ENCODE peak calls at places on chromosomes 1 and 21, in four cellular contexts. B is H1, G is GM12878, L is HepG2. V is an unnamed sample.

GRCh38 chr1:99843760-99844159 is 6.4 kb upstream of the AGL start:
- DNase-seq in G (no peak), L (no peak), B (no peak), V (no peak)

GRCh38 chr1:20633190-20634064 is at the start of gene PINK1:
- DNase-seq in L (peak; percentile 86), B (peak; percentile 100), G (no peak), V (no peak)

GRCh38 chr1:213389061-213389581 is 338.1 kb downstream of the RPS6KC1 start:
- DNase-seq in B (no peak), G (no peak), L (no peak), V (no peak)

GRCh38 chr1:71054281-71054731 is 6.7 kb upstream of the PTGER3 start:
- DNase-seq in B (no peak), L (no peak), G (no peak), V (no peak)

GRCh38 chr1:221965252-221965651 is 223.4 kb upstream of the DUSP10 start:
- DNase-seq in L (peak; percentile 13), B (no peak), G (no peak), V (no peak)

GRCh38 chr1:23727362-23727811 is 15.9 kb upstream of the ELOA start:
- DNase-seq in L (peak; percentile 78), B (no peak), G (no peak), V (no peak)

GRCh38 chr1:232227171-232227740 is 402.7 kb downstream of the SIPA1L2 start:
- DNase-seq in L (no peak), G (no peak), B (no peak), V (peak; percentile 77)

GRCh38 chr21:34810786-34811185 is 142.0 kb downstream of the CLIC6 start:
- DNase-seq in G (no peak), B (no peak), L (no peak), V (no peak)

GRCh38 chr1:42998381-42998780 is 39.7 kb upstream of the SLC2A1 start:
- DNase-seq in G (no peak), L (no peak), B (no peak), V (no peak)

GRCh38 chr1:53197301-53198205 is 929 bp downstream of the CPT2 start:
- DNase-seq in L (no peak), G (no peak), B (no peak), V (no peak)

GRCh38 chr1:40877681-40878080 is 15.5 kb upstream of the CITED4 start:
- DNase-seq in L (no peak), B (no peak), G (no peak), V (no peak)

GRCh38 chr1:32250893-32251716 is at the start of gene LCK:
- DNase-seq in L (no peak), B (peak; percentile 55), G (no peak), V (no peak)

GRCh38 chr1:160090760-160091159 is 7.7 kb downstream of the IGSF8 start:
- DNase-seq in G (no peak), B (no peak), L (no peak), V (no peak)

GRCh38 chr1:234820597-234820996 is 210.6 kb upstream of the IRF2BP2 start:
- DNase-seq in L (no peak), B (no peak), G (no peak), V (no peak)

GRCh38 chr1:172054172-172054571 is 212.9 kb downstream of the DNM3 start:
- DNase-seq in L (no peak), G (no peak), B (no peak), V (no peak)

GRCh38 chr21:38910390-38911008 is 104.8 kb downstream of the ETS2 start:
- DNase-seq in B (no peak), L (no peak), G (no peak), V (no peak)

GRCh38 chr1:24572301-24572700 is 16.4 kb downstream of the NCMAP start:
- DNase-seq in B (no peak), L (no peak), G (no peak), V (no peak)

GRCh38 chr1:30656171-30656940 is 67.0 kb downstream of the MATN1 start:
- DNase-seq in L (no peak), B (no peak), G (no peak), V (no peak)

GRCh38 chr21:16285646-16286223 is 556.0 kb downstream of the USP25 start:
- DNase-seq in G (no peak), L (no peak), B (no peak), V (no peak)

GRCh38 chr1:78716186-78716585 is 66.6 kb downstream of the IFI44 start:
- DNase-seq in L (no peak), G (no peak), B (no peak), V (no peak)

GRCh38 chr1:180267761-180268555 is 37.9 kb downstream of the LHX4 start:
- DNase-seq in G (no peak), L (no peak), B (peak; percentile 33), V (no peak)

GRCh38 chr1:176227579-176227978 is 20.5 kb upstream of the COP1 start:
- DNase-seq in G (no peak), B (no peak), L (no peak), V (no peak)

GRCh38 chr1:11691302-11691914 is at the start of gene DRAXIN:
- DNase-seq in B (peak; percentile 84), G (no peak), L (no peak), V (no peak)

GRCh38 chr1:25912076-25912831 is 6.0 kb upstream of the STMN1 start:
- DNase-seq in G (no peak), L (no peak), B (no peak), V (no peak)

GRCh38 chr1:11062965-11063401 is 3.2 kb upstream of the SRM start:
- DNase-seq in L (no peak), B (no peak), G (peak; percentile 87), V (no peak)

GRCh38 chr1:66247415-66248208 is 286.3 kb upstream of the SGIP1 start:
- DNase-seq in B (no peak), L (no peak), G (no peak), V (no peak)

GRCh38 chr1:151047925-151048644 is 534 bp downstream of the C1orf56 start:
- DNase-seq in B (peak; percentile 85), L (peak; percentile 58), G (no peak), V (peak; percentile 80)

GRCh38 chr1:91811363-91812025 is 74.5 kb downstream of the TGFBR3 start:
- DNase-seq in G (no peak), B (no peak), L (no peak), V (no peak)

GRCh38 chr1:15886613-15887167 is 39.2 kb downstream of the SPEN start:
- DNase-seq in L (no peak), G (no peak), B (no peak), V (no peak)

GRCh38 chr1:15884477-15884876 is 37.0 kb downstream of the SPEN start:
- DNase-seq in L (no peak), B (no peak), G (no peak), V (no peak)

GRCh38 chr1:15883326-15883725 is 35.8 kb downstream of the SPEN start:
- DNase-seq in G (no peak), L (no peak), B (no peak), V (no peak)

GRCh38 chr1:15885701-15886612 is 38.5 kb downstream of the SPEN start:
- DNase-seq in B (peak; percentile 88), L (peak; percentile 88), G (peak; percentile 36), V (peak; percentile 49)

DNA sequence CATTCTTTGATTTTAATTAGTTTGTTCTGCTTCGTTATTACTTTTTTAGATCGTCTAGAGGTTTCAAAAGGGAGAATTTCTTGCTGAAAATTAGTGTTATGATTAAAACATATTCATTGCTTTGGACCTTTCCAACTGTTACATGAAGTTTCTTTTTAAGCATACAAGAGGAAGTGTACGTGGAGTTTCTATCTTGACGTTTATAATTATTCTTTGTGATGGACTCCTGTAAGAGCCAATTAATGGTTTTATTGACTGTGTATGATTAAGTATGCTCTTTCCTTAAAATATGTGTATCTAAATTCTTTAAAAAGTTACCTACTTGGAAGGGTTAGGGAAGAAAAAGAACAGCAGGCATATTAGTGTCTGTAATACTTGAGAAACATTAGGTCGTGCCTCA is 37.8 kb downstream of the SPEN start:
- DNase-seq in B (no peak), G (no peak), L (no peak), V (no peak)
- H3K4me1 ChIP-seq in B (peaks cover 2% of the 10 kb centered on the region), G (peaks cover 24% of the 10 kb centered on the region), L (peaks cover 20% of the 10 kb centered on the region), V (peaks cover 3% of the 10 kb centered on the region)

GRCh38 chr1:94953741-94954140 is 26.8 kb upstream of the CNN3 start:
- DNase-seq in B (no peak), L (no peak), G (no peak), V (no peak)

GRCh38 chr1:94951056-94951455 is 24.1 kb upstream of the CNN3 start:
- DNase-seq in G (no peak), L (no peak), B (no peak), V (no peak)

GRCh38 chr1:94953107-94953506 is 26.2 kb upstream of the CNN3 start:
- DNase-seq in L (no peak), G (no peak), B (no peak), V (no peak)

GRCh38 chr1:94951509-94952208 is 24.7 kb upstream of the CNN3 start:
- DNase-seq in G (no peak), B (no peak), L (no peak), V (no peak)

DNA sequence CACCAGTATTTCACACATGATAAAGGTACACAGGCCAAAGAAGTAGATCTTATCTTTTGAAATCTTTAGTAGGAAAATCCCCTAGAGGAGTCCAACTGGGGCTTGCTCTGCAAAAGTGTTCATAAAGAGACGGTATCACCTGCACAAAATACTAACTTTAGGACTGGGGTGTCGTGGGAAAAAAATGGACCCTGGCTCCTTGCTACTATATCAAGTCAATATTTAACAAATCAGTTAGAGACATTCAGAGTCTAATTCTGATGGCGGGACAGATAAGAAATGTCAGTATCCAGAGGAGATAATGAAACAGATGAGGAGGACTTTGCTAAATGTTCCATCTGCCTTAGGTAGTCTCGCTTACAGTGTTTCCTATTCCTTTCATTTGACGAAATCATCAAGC is 25.6 kb upstream of the CNN3 start:
- DNase-seq in B (no peak), L (no peak), G (no peak), V (no peak)
- TF ChIP-seq SUZ12 in B (no peak), L (no peak), G (no peak), V (no peak)

GRCh38 chr1:74731399-74732052 is 1.3 kb downstream of the CRYZ start:
- DNase-seq in G (no peak), L (peak; percentile 92), B (no peak), V (no peak)

GRCh38 chr1:74729741-74730478 is 2.9 kb downstream of the CRYZ start:
- DNase-seq in L (peak; percentile 80), B (no peak), G (no peak), V (no peak)

GRCh38 chr1:74732960-74733615 is at the start of the genes CRYZ and TYW3:
- DNase-seq in G (peak; percentile 87), B (peak; percentile 81), L (peak; percentile 91), V (peak; percentile 89)

GRCh38 chr1:74737360-74737759 is 4.4 kb downstream of the TYW3 start:
- DNase-seq in B (no peak), G (no peak), L (no peak), V (no peak)

GRCh38 chr1:74733616-74734484 is 898 bp downstream of the TYW3 start:
- DNase-seq in B (no peak), G (no peak), L (peak; percentile 77), V (peak; percentile 77)
- TF ChIP-seq YY1 in B (no peak), G (no peak), L (no peak), V (no peak)

DNA sequence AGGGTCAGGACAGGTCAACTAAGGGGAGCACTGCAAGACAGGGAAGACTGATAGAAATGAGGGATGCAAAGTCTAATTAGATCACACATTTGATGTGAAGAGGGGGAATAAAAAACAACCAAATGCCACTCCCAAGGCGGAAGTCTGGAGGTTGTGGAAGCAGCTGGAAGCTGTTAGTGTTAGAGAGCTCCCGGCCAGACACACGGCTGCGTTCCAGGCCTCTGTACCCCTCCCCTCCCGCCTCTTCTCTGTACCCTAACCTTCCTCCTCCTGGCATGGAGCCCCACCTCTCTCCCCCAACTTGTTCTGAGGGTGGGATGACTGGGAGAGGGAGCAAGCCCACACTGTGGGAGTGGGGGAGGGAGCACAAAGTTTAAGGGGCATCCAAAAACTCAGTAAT is 67.0 kb downstream of the PLEKHA6 start:
- DNase-seq in L (no peak), B (no peak), G (no peak), V (no peak)
- H3K4me1 ChIP-seq in L (peaks cover 56% of the 10 kb centered on the region), B (peaks cover 7% of the 10 kb centered on the region), G (no peaks in the 10 kb centered on the region), V (peaks cover 23% of the 10 kb centered on the region)